ENCODE peak calls at places on chromosomes 1 and 21, in six cellular contexts. One of them, this sample, is unnamed.

GRCh38 chr21:41659791-41660560 is 106.9 kb downstream of the RIPK4 start:
- DNase-seq in activated effector memory CD4-positive, alpha-beta T cell treated with Interleukin-2 at 50 U/mL for 16 hours: no peak
- DNase-seq in GM04504: no peak
- DNase-seq in NCI-H1092 treated with DMSO at 0.1 percent for 48 hours: no peak
- DNase-seq in D341Med: peak; percentile 12
- DNase-seq in GOT3: no peak
- DNase-seq in this sample: peak; percentile 36

GRCh38 chr1:109253803-109254620 is 4.7 kb downstream of the CELSR2 start:
- DNase-seq in activated effector memory CD4-positive, alpha-beta T cell treated with Interleukin-2 at 50 U/mL for 16 hours: no peak
- DNase-seq in NCI-H1092 treated with DMSO at 0.1 percent for 48 hours: no peak
- DNase-seq in GM04504: no peak
- DNase-seq in D341Med: no peak
- DNase-seq in GOT3: no peak
- DNase-seq in this sample: no peak

GRCh38 chr1:7596126-7596755 is 174.9 kb upstream of the VAMP3 start:
- DNase-seq in GM04504: no peak
- DNase-seq in activated effector memory CD4-positive, alpha-beta T cell treated with Interleukin-2 at 50 U/mL for 16 hours: no peak
- DNase-seq in GOT3: no peak
- DNase-seq in D341Med: no peak
- DNase-seq in NCI-H1092 treated with DMSO at 0.1 percent for 48 hours: no peak
- DNase-seq in this sample: no peak

GRCh38 chr1:20351911-20352675 is 61.4 kb downstream of the VWA5B1 start:
- DNase-seq in NCI-H1092 treated with DMSO at 0.1 percent for 48 hours: no peak
- DNase-seq in GOT3: no peak
- DNase-seq in GM04504: no peak
- DNase-seq in D341Med: no peak
- DNase-seq in activated effector memory CD4-positive, alpha-beta T cell treated with Interleukin-2 at 50 U/mL for 16 hours: no peak
- DNase-seq in this sample: no peak

GRCh38 chr21:37557261-37557950 is 190.8 kb downstream of the DYRK1A start:
- DNase-seq in NCI-H1092 treated with DMSO at 0.1 percent for 48 hours: no peak
- DNase-seq in GM04504: no peak
- DNase-seq in activated effector memory CD4-positive, alpha-beta T cell treated with Interleukin-2 at 50 U/mL for 16 hours: no peak
- DNase-seq in GOT3: no peak
- DNase-seq in D341Med: no peak
- DNase-seq in this sample: no peak

GRCh38 chr1:174376030-174376429 is 71.7 kb upstream of the GPR52 start:
- DNase-seq in D341Med: no peak
- DNase-seq in GM04504: no peak
- DNase-seq in NCI-H1092 treated with DMSO at 0.1 percent for 48 hours: no peak
- DNase-seq in GOT3: no peak
- DNase-seq in activated effector memory CD4-positive, alpha-beta T cell treated with Interleukin-2 at 50 U/mL for 16 hours: no peak
- DNase-seq in this sample: no peak

GRCh38 chr1:79364896-79365295 is 358.4 kb upstream of the ADGRL4 start:
- DNase-seq in GOT3: no peak
- DNase-seq in D341Med: no peak
- DNase-seq in GM04504: no peak
- DNase-seq in NCI-H1092 treated with DMSO at 0.1 percent for 48 hours: no peak
- DNase-seq in activated effector memory CD4-positive, alpha-beta T cell treated with Interleukin-2 at 50 U/mL for 16 hours: no peak
- DNase-seq in this sample: no peak

GRCh38 chr1:158180741-158181576 is at the start of gene CD1D:
- DNase-seq in D341Med: peak; percentile 48
- DNase-seq in GOT3: no peak
- DNase-seq in activated effector memory CD4-positive, alpha-beta T cell treated with Interleukin-2 at 50 U/mL for 16 hours: no peak
- DNase-seq in GM04504: no peak
- DNase-seq in NCI-H1092 treated with DMSO at 0.1 percent for 48 hours: no peak
- DNase-seq in this sample: peak; percentile 76

GRCh38 chr1:231590453-231591198 is 36.0 kb upstream of the DISC1 start:
- DNase-seq in D341Med: peak; percentile 73
- DNase-seq in GOT3: no peak
- DNase-seq in GM04504: peak; percentile 51
- DNase-seq in NCI-H1092 treated with DMSO at 0.1 percent for 48 hours: peak; percentile 19
- DNase-seq in activated effector memory CD4-positive, alpha-beta T cell treated with Interleukin-2 at 50 U/mL for 16 hours: no peak
- DNase-seq in this sample: peak; percentile 31

GRCh38 chr1:204323887-204324286 is 35.8 kb downstream of the PLEKHA6 start:
- DNase-seq in NCI-H1092 treated with DMSO at 0.1 percent for 48 hours: no peak
- DNase-seq in GM04504: peak; percentile 64
- DNase-seq in D341Med: no peak
- DNase-seq in activated effector memory CD4-positive, alpha-beta T cell treated with Interleukin-2 at 50 U/mL for 16 hours: no peak
- DNase-seq in GOT3: no peak
- DNase-seq in this sample: no peak

GRCh38 chr21:15669247-15669646 is 60.5 kb upstream of the USP25 start:
- DNase-seq in GOT3: no peak
- DNase-seq in D341Med: no peak
- DNase-seq in activated effector memory CD4-positive, alpha-beta T cell treated with Interleukin-2 at 50 U/mL for 16 hours: no peak
- DNase-seq in NCI-H1092 treated with DMSO at 0.1 percent for 48 hours: no peak
- DNase-seq in GM04504: no peak
- DNase-seq in this sample: no peak

GRCh38 chr21:39885119-39885848 is 18.0 kb downstream of the PCP4 start:
- DNase-seq in activated effector memory CD4-positive, alpha-beta T cell treated with Interleukin-2 at 50 U/mL for 16 hours: no peak
- DNase-seq in GOT3: no peak
- DNase-seq in NCI-H1092 treated with DMSO at 0.1 percent for 48 hours: peak; percentile 100
- DNase-seq in GM04504: no peak
- DNase-seq in D341Med: no peak
- DNase-seq in this sample: no peak

GRCh38 chr1:226738995-226739695 is at the start of gene ITPKB:
- DNase-seq in activated effector memory CD4-positive, alpha-beta T cell treated with Interleukin-2 at 50 U/mL for 16 hours: peak; percentile 54
- DNase-seq in D341Med: no peak
- DNase-seq in GM04504: no peak
- DNase-seq in NCI-H1092 treated with DMSO at 0.1 percent for 48 hours: no peak
- DNase-seq in GOT3: no peak
- DNase-seq in this sample: peak; percentile 75